ENCODE peak calls at places on chromosome 22, in seven cellular contexts. K is A549, T is fibroblast of lung, G is Peyer's patch, Y is AG04450, S is mucosa of descending colon, Q is left lung. O is an unnamed sample.

GRCh38 chr22:27416553-27417427 is 384.8 kb downstream of the MN1 start:
- DNase-seq in Q (no peak), Y (peak), K (peak), T (peak), G (no peak), S (no peak), O (peak)

GRCh38 chr22:24090581-24090980 is 79.5 kb downstream of the CABIN1 start:
- DNase-seq in S (no peak), Q (no peak), G (no peak), T (no peak), Y (no peak), K (no peak), O (no peak)

GRCh38 chr22:46293591-46294260 is 2.9 kb upstream of the GTSE1 start:
- DNase-seq in G (peak), Q (peak), S (peak), K (no peak), T (peak), Y (no peak), O (peak)

GRCh38 chr22:39905686-39906085 is 4.8 kb downstream of the GRAP2 start:
- DNase-seq in Q (no peak), S (no peak), T (no peak), K (no peak), Y (no peak), G (no peak), O (no peak)

GRCh38 chr22:46377566-46378498 is 42.3 kb downstream of the TRMU start:
- DNase-seq in T (no peak), G (peak), S (peak), Y (no peak), K (peak), Q (peak), O (no peak)

GRCh38 chr22:46547179-46547882 is 9.9 kb upstream of the CELSR1 start:
- DNase-seq in K (peak), S (no peak), Q (no peak), T (peak), Y (no peak), G (peak), O (no peak)

GRCh38 chr22:37655252-37655563 is 3.3 kb upstream of the PDXP start:
- DNase-seq in T (no peak), K (no peak), S (no peak), Q (no peak), Y (no peak), G (no peak), O (no peak)

GRCh38 chr22:39240841-39241631 is 3.7 kb downstream of the PDGFB start:
- DNase-seq in Y (no peak), Q (peak), K (peak), S (peak), T (no peak), G (peak), O (no peak)

GRCh38 chr22:32706149-32706548 is 95.4 kb upstream of the TIMP3 start:
- DNase-seq in K (peak), S (no peak), Q (no peak), Y (no peak), G (no peak), T (peak), O (no peak)

GRCh38 chr22:32527756-32528155 is 53.1 kb downstream of the FBXO7 start:
- DNase-seq in T (no peak), S (no peak), Q (no peak), K (no peak), G (no peak), Y (no peak), O (no peak)

GRCh38 chr22:17916226-17916889 is 108.0 kb downstream of the MICAL3 start:
- DNase-seq in G (no peak), Y (no peak), S (no peak), K (no peak), Q (no peak), T (no peak), O (no peak)

GRCh38 chr22:47011131-47011854 is 248.8 kb downstream of the TBC1D22A start:
- DNase-seq in S (no peak), K (no peak), T (no peak), Y (no peak), Q (no peak), G (no peak), O (no peak)

GRCh38 chr22:46115388-46115678 is 35.0 kb upstream of the PPARA start:
- DNase-seq in Y (no peak), Q (no peak), K (no peak), T (no peak), G (no peak), S (no peak), O (no peak)

GRCh38 chr22:37485006-37485713 is 1.0 kb downstream of the MFNG start:
- DNase-seq in T (no peak), Y (no peak), K (no peak), G (peak), S (no peak), Q (peak), O (no peak)

GRCh38 chr22:38267086-38267485 is 5.7 kb downstream of the TMEM184B start:
- DNase-seq in S (no peak), K (no peak), T (no peak), Q (peak), Y (no peak), G (no peak), O (no peak)

GRCh38 chr22:45879552-45879949 is 97.4 kb downstream of the WNT7B start:
- DNase-seq in T (no peak), S (no peak), K (no peak), Y (no peak), Q (peak), G (no peak), O (no peak)

GRCh38 chr22:44542561-44543222 is 44.7 kb upstream of the RTL6 start:
- DNase-seq in Y (no peak), Q (no peak), K (no peak), S (no peak), T (no peak), G (no peak), O (no peak)

GRCh38 chr22:39273950-39274887 is 29.4 kb upstream of the PDGFB start:
- DNase-seq in T (no peak), G (no peak), S (no peak), Y (no peak), K (no peak), Q (no peak), O (no peak)

GRCh38 chr22:46055176-46055850 is 78.4 kb upstream of the WNT7B start:
- DNase-seq in G (peak), K (no peak), Q (peak), S (peak), Y (no peak), T (no peak), O (no peak)

GRCh38 chr22:26756675-26757293 is 99.4 kb downstream of the MIAT start:
- DNase-seq in Y (no peak), Q (peak), G (peak), S (peak), K (no peak), T (peak), O (no peak)

GRCh38 chr22:38699784-38700183 is 959 bp downstream of the JOSD1 start:
- DNase-seq in Y (no peak), Q (no peak), T (peak), K (no peak), G (no peak), S (no peak), O (no peak)

GRCh38 chr22:44859641-44860040 is 107.3 kb downstream of the ARHGAP8 start:
- DNase-seq in Y (no peak), T (no peak), K (no peak), S (no peak), Q (no peak), G (peak), O (no peak)

GRCh38 chr22:46587492-46588278 is 32.5 kb upstream of the GRAMD4 start:
- DNase-seq in K (no peak), T (no peak), Q (peak), Y (no peak), G (peak), S (peak), O (no peak)

GRCh38 chr22:33474587-33474986 is 416.4 kb upstream of the SYN3 start:
- DNase-seq in Y (no peak), K (no peak), Q (no peak), S (no peak), T (no peak), G (no peak), O (no peak)

GRCh38 chr22:48651036-48651890 is 1176.4 kb downstream of the BRD1 start:
- DNase-seq in T (no peak), G (no peak), K (no peak), Q (no peak), S (peak), Y (no peak), O (no peak)

GRCh38 chr22:30878516-30879365 is 89.8 kb downstream of the MORC2 start:
- DNase-seq in G (peak), S (no peak), Y (no peak), Q (no peak), T (peak), K (no peak), O (no peak)

GRCh38 chr22:45335021-45335818 is 25.5 kb downstream of the FAM118A start:
- DNase-seq in T (no peak), K (no peak), Y (no peak), G (no peak), S (no peak), Q (no peak), O (no peak)

GRCh38 chr22:17083811-17084540 is 824 bp upstream of the IL17RA start:
- DNase-seq in S (peak), Y (no peak), T (no peak), G (no peak), Q (no peak), K (no peak), O (no peak)

GRCh38 chr22:46829140-46829891 is 66.9 kb downstream of the TBC1D22A start:
- DNase-seq in Y (peak), T (peak), S (no peak), Q (no peak), G (no peak), K (peak), O (peak)

GRCh38 chr22:47366026-47366767 is 603.7 kb downstream of the TBC1D22A start:
- DNase-seq in G (no peak), Y (no peak), T (no peak), S (no peak), K (no peak), Q (no peak), O (no peak)

GRCh38 chr22:29642694-29643093 is 39.3 kb downstream of the NF2 start:
- DNase-seq in Y (no peak), Q (no peak), G (no peak), T (no peak), K (no peak), S (no peak), O (no peak)
- H3K4me3 ChIP-seq in Y (no peak), Q (no peak), G (no peak), T (no peak), K (no peak), S (no peak), O (no peak)

GRCh38 chr22:20015187-20015625 is 1.4 kb downstream of the ARVCF start:
- DNase-seq in Q (no peak), K (no peak), T (no peak), S (no peak), Y (no peak), G (no peak), O (no peak)
- H3K4me3 ChIP-seq in Q (no peak), K (no peak), T (no peak), S (no peak), Y (no peak), G (no peak), O (no peak)

DNA sequence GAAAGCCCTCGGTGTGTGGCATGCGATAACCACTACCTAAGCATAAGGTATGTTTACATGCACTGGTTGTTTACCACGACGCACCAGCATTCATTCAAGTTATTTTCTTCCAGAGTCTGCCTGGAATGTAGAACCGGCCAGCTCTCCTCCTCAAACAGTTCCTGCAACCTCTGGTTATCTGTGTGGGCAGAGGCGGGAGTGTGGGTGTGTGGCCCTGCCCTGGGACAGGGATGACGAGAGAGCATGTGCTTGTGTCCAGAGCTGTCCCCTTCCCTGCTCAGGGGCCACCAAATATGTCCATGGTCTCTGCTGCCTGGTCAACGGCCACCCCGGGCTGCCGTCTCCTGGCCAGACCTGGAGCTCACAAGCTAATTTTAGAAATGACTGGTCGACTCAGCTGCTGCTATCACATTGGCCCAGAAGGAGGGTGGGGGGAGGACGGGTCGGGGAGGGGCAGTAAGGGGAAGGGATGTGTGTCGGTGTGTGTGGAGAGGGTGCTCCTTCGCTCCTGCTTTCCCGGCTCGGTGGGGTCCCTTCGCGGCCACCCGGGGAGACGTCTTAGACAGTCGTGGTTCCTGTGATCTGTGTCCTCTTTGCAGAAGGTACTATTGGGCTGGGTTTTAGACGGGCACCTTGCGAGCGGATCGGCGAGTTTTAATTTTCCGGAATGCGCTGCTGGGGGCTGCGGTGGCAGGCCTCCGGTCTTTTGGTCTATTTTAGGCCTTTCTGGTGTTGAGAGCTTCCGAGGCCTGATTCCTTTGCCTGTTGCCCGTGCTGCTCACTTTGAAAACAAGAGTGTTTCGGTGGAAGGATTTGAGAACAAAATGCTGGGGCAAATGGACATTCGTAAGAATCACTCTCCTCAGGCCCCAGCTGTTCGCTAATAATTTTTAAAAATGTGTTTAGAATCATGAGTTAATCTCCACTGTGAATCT is at the start of gene MYO18B:
- DNase-seq in T (no peak), Q (no peak), S (no peak), G (no peak), Y (no peak), K (no peak), O (no peak)
- H3K4me3 ChIP-seq in T (no peak), Q (no peak), S (no peak), G (no peak), Y (no peak), K (no peak), O (no peak)

DNA sequence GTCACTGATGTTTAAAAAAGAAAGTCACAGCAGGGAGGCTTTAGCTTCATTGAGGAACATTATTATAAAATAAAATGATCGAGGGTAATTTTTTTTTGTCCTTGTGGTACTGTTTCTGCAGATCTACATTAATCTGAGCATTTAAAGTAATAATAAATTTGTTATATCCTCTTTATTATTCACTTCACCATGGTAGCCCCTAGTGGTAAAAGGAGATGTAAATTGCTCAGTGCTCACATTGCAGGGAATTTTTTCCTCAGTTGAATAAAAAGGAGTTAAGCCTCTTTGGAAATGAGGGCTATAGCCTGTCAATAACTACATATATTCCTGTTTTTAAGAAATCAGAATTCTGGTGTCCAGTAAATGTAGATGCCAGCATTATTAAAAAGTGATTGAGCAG is 99.7 kb upstream of the VPREB1 start:
- DNase-seq in K (no peak), Q (no peak), Y (no peak), T (peak), S (no peak), G (no peak), O (no peak)
- H3K4me3 ChIP-seq in K (no peak), Q (no peak), Y (no peak), T (no peak), S (no peak), G (no peak), O (no peak)

DNA sequence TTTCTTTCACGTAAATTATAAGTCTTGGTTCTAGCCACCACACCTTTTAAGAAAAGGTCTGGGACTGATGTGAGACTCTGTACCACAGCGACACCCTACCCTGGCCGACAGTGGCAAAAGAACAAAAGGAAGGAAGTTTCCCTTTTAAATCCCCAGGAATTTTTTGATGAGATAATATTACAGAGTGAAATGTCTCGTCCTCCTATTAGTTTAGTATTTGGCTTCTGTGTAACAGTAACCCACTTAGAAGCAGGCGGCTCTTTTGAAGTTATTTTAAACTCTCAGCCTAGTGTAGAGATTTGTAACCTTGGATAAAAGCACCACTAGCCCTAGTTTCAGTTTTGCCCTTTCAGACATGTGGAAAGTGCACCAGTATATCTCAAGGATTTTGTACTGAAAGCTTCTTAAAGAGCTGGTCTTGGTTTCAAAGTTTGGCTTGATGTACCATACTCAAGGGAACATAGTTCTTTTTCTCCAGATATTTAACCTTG is 84.1 kb downstream of the C22orf31 start:
- DNase-seq in K (peak), S (no peak), G (no peak), T (peak), Y (no peak), Q (no peak), O (no peak)
- H3K4me3 ChIP-seq in K (peak), S (no peak), G (no peak), T (peak), Y (no peak), Q (no peak), O (peak)

DNA sequence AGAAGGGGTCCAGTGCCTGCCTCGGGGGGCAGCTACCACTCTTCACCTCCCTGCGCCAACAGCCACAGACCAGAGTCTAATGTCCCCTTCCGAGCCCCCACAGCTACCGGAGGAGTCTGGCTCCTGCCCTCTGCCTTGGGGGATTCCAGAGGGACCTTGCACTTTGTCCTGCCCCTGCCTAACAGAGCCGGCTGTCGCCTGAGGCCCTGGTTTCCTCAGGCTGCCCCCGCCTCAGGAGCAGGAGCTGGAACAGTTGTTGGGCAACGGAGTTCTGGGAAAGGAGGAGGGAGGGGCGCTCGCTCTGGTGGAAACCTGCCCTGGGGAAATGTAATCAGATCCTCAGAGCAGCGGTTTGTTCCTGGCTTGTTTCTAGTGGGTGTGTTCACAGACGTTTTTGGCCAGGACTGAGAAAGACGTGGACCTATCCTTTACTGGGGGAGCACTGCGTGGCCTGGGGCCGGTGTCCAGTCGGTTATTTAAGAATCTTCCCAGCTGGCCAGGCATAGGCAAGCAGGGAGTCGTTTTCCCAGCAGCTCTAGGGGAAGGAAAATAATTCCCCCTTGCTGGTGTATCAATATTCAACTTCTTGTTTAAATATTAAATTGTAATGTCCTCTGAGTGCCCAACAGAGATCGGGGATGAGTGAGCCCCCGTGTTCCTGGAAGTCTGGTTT is 32.3 kb downstream of the A4GALT start:
- DNase-seq in G (no peak), Q (peak), Y (peak), T (peak), S (peak), K (peak), O (peak)
- H3K4me3 ChIP-seq in G (no peak), Q (no peak), Y (no peak), T (no peak), S (no peak), K (no peak), O (no peak)

DNA sequence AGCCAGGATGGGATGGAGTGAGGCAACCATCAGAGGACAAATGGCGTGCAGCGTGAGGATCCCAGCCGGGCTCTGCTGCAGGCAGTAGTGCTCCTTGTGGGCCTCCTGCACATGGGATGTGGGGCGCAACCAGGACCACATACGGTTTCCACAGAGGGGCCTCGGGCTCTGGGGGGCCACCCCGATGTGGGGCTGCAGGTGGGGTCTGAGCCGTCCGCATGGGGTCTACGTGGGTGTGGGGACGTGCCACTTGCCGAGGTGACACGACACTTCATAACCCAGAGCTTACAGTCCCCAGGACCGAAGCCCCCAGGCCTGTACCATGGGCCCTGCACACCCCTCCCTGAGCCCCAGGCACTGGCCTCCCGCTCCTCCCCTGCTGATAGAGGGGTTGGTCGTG is 10.8 kb downstream of the TTLL8 start:
- DNase-seq in T (no peak), Q (no peak), Y (no peak), K (no peak), S (no peak), G (no peak), O (no peak)
- H3K4me3 ChIP-seq in T (no peak), Q (no peak), Y (no peak), K (no peak), S (no peak), G (no peak), O (no peak)

GRCh38 chr22:36432592-36433317 is 45.0 kb upstream of the MYH9 start:
- DNase-seq in T (no peak), Q (no peak), S (no peak), Y (no peak), K (no peak), G (no peak), O (no peak)
- H3K4me3 ChIP-seq in T (no peak), Q (no peak), S (no peak), Y (no peak), K (no peak), G (no peak), O (no peak)